ENCODE peak calls at places on chromosome 21, in six cellular contexts. R, S, V, B, X and Y are unnamed samples.

GRCh38 chr21:16002872-16003466 is 273.2 kb downstream of the USP25 start:
- DNase-seq in R (peak), B (no peak), X (no peak), V (no peak), S (peak), Y (no peak)

GRCh38 chr21:44423941-44424607 is 31.2 kb upstream of the LRRC3 start:
- DNase-seq in V (no peak), B (no peak), R (no peak), S (no peak), X (no peak), Y (no peak)

GRCh38 chr21:36059823-36060158 is 535 bp downstream of the SETD4 start:
- DNase-seq in X (no peak), S (no peak), V (peak), B (no peak), R (no peak), Y (no peak)

GRCh38 chr21:35468991-35469390 is 419.9 kb upstream of the RUNX1 start:
- DNase-seq in X (no peak), R (no peak), B (no peak), V (no peak), S (no peak), Y (no peak)

GRCh38 chr21:29240136-29240535 is 58.6 kb upstream of the BACH1 start:
- DNase-seq in V (no peak), S (no peak), X (no peak), R (no peak), B (no peak), Y (no peak)

GRCh38 chr21:31425158-31425557 is 81.1 kb upstream of the TIAM1 start:
- DNase-seq in V (no peak), X (no peak), S (no peak), R (no peak), B (no peak), Y (no peak)

GRCh38 chr21:26148071-26148470 is 22.5 kb downstream of the APP start:
- DNase-seq in S (peak), V (no peak), B (no peak), R (peak), X (no peak), Y (no peak)

GRCh38 chr21:42198949-42199348 is 20.0 kb upstream of the ABCG1 start:
- DNase-seq in X (no peak), S (no peak), R (no peak), V (no peak), B (no peak), Y (no peak)

GRCh38 chr21:39504230-39504629 is 52.5 kb downstream of the SH3BGR start:
- DNase-seq in S (no peak), X (no peak), R (no peak), V (no peak), B (no peak), Y (no peak)

GRCh38 chr21:18832950-18833349 is 429.4 kb upstream of the TMPRSS15 start:
- DNase-seq in V (no peak), B (no peak), R (peak), S (no peak), X (peak), Y (peak)

GRCh38 chr21:46172863-46173528 is 11.3 kb downstream of the SPATC1L start:
- DNase-seq in V (no peak), S (no peak), R (no peak), B (no peak), X (no peak), Y (no peak)

GRCh38 chr21:29221259-29221744 is 77.4 kb upstream of the BACH1 start:
- DNase-seq in R (peak), X (peak), V (no peak), B (no peak), S (peak), Y (peak)

GRCh38 chr21:33023574-33024277 is 2.0 kb upstream of the OLIG2 start:
- DNase-seq in B (no peak), V (no peak), R (no peak), X (peak), S (no peak), Y (no peak)

GRCh38 chr21:44846485-44847260 is 26.8 kb downstream of the PTTG1IP start:
- DNase-seq in S (peak), B (no peak), X (peak), V (peak), R (no peak), Y (no peak)